ENCODE peak calls at places on chromosomes 11 and 22, in four cellular contexts. C is fibroblast of lung, K is HepG2, A is right cardiac atrium. V is an unnamed sample.

GRCh38 chr11:6824461-6824860 is 21.0 kb upstream of the OR10A5 start:
- DNase-seq in C (no peak), K (no peak), A (no peak), V (no peak)

GRCh38 chr11:62505112-62505783 is 41.4 kb downstream of the AHNAK start:
- DNase-seq in C (no peak), K (no peak), A (peak), V (peak)

GRCh38 chr11:10401275-10401674 is 53.8 kb upstream of the AMPD3 start:
- DNase-seq in C (no peak), K (no peak), A (no peak), V (no peak)

GRCh38 chr22:48665286-48666010 is 1162.2 kb downstream of the BRD1 start:
- DNase-seq in C (no peak), K (no peak), A (no peak), V (no peak)

GRCh38 chr22:27740192-27740748 is 61.3 kb downstream of the MN1 start:
- DNase-seq in C (no peak), K (no peak), A (no peak), V (no peak)

GRCh38 chr11:8566613-8567210 is 27.3 kb downstream of the STK33 start:
- DNase-seq in C (peak), K (peak), A (no peak), V (no peak)

GRCh38 chr11:22491826-22492225 is 133.8 kb downstream of the FANCF start:
- DNase-seq in C (no peak), K (no peak), A (no peak), V (no peak)

GRCh38 chr11:74299000-74299399 is 12.4 kb downstream of the P4HA3 start:
- DNase-seq in C (no peak), K (no peak), A (no peak), V (no peak)

GRCh38 chr11:108743851-108744250 is 79.0 kb downstream of the DDX10 start:
- DNase-seq in C (peak), K (no peak), A (no peak), V (no peak)

GRCh38 chr11:3626250-3626960 is 15.4 kb downstream of the ART5 start:
- DNase-seq in C (no peak), K (no peak), A (peak), V (no peak)

GRCh38 chr22:41943661-41944209 is 3.2 kb downstream of the CENPM start:
- DNase-seq in C (no peak), K (no peak), A (no peak), V (no peak)

GRCh38 chr11:2268911-2269600 is 1.3 kb downstream of the ASCL2 start:
- DNase-seq in C (peak), K (peak), A (peak), V (no peak)

GRCh38 chr11:83510530-83511449 is 224.6 kb upstream of the CCDC90B start:
- DNase-seq in C (no peak), K (no peak), A (no peak), V (no peak)

GRCh38 chr11:2703487-2704141 is 3.8 kb upstream of the KCNQ1OT1 start:
- DNase-seq in C (no peak), K (no peak), A (no peak), V (no peak)

GRCh38 chr11:67146516-67147226 is 27.6 kb downstream of the KDM2A start:
- DNase-seq in C (no peak), K (no peak), A (no peak), V (no peak)

GRCh38 chr11:3021125-3021524 is 29.0 kb upstream of the NAP1L4 start:
- DNase-seq in C (peak), K (peak), A (no peak), V (peak)

GRCh38 chr22:42884616-42885375 is 27.7 kb upstream of the ARFGAP3 start:
- DNase-seq in C (no peak), K (no peak), A (no peak), V (no peak)

GRCh38 chr11:16840951-16841350 is 102.5 kb downstream of the C11orf58 start:
- DNase-seq in C (no peak), K (no peak), A (no peak), V (no peak)

GRCh38 chr11:3615998-3616397 is 25.8 kb downstream of the ART5 start:
- DNase-seq in C (no peak), K (no peak), A (no peak), V (no peak)

GRCh38 chr11:79100093-79100704 is 340.6 kb downstream of the TENM4 start:
- DNase-seq in C (peak), K (peak), A (peak), V (no peak)

GRCh38 chr11:98616256-98616655 is 404.5 kb upstream of the CNTN5 start:
- DNase-seq in C (no peak), K (no peak), A (no peak), V (no peak)

GRCh38 chr11:111454561-111455192 is 57.5 kb downstream of the BTG4 start:
- DNase-seq in C (peak), K (peak), A (no peak), V (peak)

GRCh38 chr22:27879923-27880322 is 39.1 kb downstream of the PITPNB start:
- DNase-seq in C (peak), K (peak), A (no peak), V (no peak)

GRCh38 chr22:30869996-30870395 is 98.6 kb downstream of the MORC2 start:
- DNase-seq in C (no peak), K (no peak), A (no peak), V (no peak)

GRCh38 chr11:115819014-115819413 is 314.8 kb upstream of the CADM1 start:
- DNase-seq in C (no peak), K (no peak), A (no peak), V (no peak)

GRCh38 chr11:8038811-8039529 is 42.0 kb upstream of the TUB start:
- DNase-seq in C (no peak), K (no peak), A (no peak), V (no peak)

GRCh38 chr11:74023291-74023690 is 14.4 kb upstream of the UCP3 start:
- DNase-seq in C (no peak), K (no peak), A (no peak), V (no peak)

GRCh38 chr11:82942376-82942775 is 40.8 kb downstream of the DDIAS start:
- DNase-seq in C (no peak), K (no peak), A (no peak), V (no peak)

GRCh38 chr22:46072030-46072881 is 78.1 kb upstream of the PPARA start:
- DNase-seq in C (no peak), K (no peak), A (peak), V (no peak)

GRCh38 chr11:92765965-92766371 is 203.5 kb upstream of the MTNR1B start:
- DNase-seq in C (peak), K (no peak), A (peak), V (no peak)

GRCh38 chr11:123194308-123195181 is 503 bp downstream of the CLMP start:
- DNase-seq in C (peak), K (no peak), A (peak), V (no peak)

GRCh38 chr11:85257837-85258236 is 369.3 kb downstream of the DLG2 start:
- DNase-seq in C (no peak), K (no peak), A (no peak), V (no peak)

GRCh38 chr22:16603448-16603768 is 10.8 kb upstream of the CCT8L2 start:
- DNase-seq in C (no peak), K (no peak), A (no peak), V (no peak)

GRCh38 chr11:108994887-108995286 is 330.0 kb downstream of the DDX10 start:
- DNase-seq in C (no peak), K (no peak), A (no peak), V (no peak)

DNA sequence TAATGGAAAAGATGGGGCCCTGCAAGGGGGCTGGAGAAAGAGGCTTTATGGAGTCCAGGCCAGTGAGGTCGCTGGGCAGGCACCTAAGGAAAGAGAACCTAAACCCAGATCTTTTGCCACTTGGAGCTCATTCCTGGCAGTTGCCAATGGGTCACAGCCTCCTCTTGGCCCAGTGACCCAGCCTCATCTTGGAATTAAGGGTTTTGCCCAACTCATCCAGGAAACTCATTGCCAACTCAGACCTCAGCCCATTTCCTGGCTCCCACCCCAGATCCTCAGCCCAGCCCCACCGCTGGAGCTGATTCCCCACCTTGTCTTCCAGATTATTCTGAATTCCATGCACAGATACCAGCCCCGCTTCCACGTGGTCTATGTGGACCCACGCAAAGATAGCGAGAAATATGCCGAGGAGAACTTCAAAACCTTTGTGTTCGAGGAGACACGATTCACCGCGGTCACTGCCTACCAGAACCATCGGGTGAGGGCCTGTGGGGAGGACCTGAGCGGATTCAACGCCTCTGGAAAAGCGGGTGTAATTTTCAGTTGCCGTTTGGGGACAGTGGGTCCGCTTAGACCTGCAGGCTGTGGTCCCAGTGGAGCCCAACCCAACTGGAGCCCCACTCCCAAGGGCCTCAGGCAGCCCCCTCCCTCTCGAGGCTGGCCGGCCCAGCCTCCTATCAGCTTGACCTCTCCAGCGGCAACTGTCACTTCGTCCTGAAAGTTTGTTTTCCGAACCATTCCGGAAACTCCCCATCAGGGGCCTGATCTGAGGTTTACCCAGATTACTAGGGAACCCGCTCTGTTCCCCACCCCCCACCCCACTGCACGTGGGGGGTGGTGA is 4.3 kb downstream of the TBX1 start:
- DNase-seq in C (no peak), K (no peak), A (no peak), V (no peak)
- H3K27ac ChIP-seq in C (no peak), K (no peak), A (no peak), V (no peak)

DNA sequence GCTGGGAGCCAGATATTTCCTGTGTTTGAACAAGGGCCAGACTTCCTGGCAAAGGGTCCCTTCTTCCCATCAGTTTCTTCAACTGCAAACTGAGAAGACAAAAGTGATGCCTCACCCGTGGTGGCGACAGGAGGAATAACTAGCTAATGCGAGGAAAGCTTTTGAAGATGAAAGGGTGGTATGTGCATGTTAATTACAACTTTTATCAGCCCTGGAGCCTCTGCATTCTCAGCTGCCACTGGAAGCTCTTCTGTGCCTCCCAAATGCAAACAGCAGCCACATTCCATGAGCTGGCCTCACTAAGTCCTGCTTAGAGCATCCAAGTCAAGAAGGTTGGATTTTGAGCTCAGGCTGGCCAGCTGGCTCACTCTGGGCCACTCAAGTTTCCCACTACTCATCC is 12.9 kb downstream of the CD44 start:
- DNase-seq in C (no peak), K (no peak), A (no peak), V (no peak)
- H3K27ac ChIP-seq in C (no peak), K (no peak), A (no peak), V (no peak)

DNA sequence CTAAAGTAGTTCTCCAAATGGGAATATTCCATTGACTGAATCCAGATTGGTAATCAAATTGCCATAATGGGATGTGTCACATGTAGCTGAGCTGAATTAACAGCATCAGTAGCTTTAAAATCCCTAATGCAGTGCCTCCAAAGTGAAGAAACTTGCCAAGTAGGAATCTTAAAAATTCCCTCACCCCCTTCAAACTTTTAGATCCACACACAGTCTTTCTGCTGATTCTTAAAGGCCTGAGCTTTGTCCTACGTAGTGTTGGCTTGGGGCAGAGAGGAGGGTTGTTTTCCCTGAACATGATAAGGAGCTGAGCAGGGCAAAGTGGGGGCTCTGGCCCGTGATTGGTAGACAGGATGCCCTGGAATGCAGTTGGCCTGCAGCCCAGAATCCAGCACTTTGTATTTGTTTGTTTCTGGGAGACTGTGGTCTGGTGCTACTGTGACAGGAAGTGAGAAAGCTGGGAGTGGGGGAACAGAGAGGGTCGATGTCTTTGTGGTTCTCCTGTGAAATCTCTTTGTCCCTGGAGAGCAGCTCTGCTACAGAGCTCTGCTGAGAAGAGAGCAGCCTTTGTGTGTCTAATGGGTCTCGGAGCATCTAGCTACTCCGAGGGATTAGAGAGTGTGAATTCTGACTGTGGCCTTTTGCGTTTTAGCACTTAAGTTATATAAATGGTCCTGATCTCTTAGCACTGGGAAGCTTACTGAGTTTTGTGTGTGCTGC is 16.9 kb downstream of the CTNND1 start:
- DNase-seq in C (peak), K (peak), A (peak), V (peak)
- H3K27ac ChIP-seq in C (peak), K (peak), A (peak), V (peak)

DNA sequence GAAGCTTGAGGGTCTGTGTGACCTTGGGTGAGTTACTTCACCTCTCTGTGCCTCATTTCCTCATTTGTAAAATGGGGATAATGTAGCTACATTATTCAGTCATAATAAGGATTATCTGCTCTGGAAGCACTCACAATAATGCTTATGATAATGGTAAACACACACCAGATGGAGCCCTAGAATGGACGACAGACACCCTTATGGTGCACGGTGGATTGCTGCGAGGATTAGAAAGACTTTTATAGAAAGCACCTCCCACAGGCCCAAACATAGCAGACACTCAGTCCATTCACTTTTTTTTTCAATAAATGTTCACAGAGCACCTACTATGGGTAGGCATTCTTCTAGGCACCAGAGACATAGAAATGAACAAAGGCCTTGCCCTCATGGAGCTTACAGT is 53.8 kb downstream of the LARGE1 start:
- DNase-seq in C (no peak), K (no peak), A (no peak), V (no peak)
- H3K27ac ChIP-seq in C (peak), K (peak), A (peak), V (no peak)

DNA sequence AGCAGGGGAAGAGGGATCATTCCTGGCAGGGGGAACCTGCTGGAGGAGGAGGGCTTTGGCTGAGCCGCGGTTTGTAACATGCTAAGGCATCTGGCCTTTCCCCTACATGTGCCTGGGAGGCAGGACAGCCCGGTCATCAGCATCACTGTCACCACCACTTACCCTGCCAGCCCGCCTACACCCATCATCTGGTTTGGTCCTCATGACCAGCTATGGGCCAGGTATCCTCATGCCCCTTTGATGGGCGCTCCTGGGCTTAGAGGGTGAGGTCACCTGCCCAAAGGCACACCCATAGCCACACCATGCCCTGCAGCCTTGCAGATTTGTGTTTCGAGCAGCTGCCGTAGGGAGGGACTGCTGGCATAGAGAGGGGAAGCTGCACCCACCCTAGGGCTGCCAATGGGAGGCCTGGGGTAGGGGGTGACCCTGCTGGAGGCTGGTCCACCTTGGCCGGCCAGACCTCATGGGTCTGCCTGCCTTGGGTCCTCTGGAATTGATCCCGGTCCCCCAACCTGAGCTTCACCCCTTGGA is 2.6 kb downstream of the MRGPRF start:
- DNase-seq in C (peak), K (no peak), A (peak), V (no peak)
- H3K27ac ChIP-seq in C (peak), K (no peak), A (peak), V (no peak)

GRCh38 chr22:22032099-22032905 is 49.7 kb upstream of the TOP3B start:
- DNase-seq in C (no peak), K (no peak), A (no peak), V (no peak)
- H3K27ac ChIP-seq in C (no peak), K (no peak), A (no peak), V (no peak)

DNA sequence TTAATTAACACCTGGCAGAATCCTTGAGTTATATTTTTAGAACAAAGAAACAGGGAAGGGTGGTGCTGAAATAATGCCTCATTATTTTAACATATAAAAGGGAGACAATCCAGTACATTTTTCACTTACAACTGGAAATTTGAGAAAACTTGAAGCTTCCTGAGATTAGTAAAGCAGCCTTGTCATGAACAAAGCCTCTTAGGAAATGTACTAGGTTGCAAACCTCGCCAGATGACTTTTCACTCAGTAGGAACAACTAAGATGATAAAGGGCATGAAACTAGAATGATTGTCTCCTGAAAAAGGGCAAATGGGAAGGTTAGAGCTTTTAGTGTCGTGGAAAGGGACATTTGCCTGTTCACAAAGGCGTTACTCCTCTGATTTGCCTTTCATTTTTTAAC is 289.6 kb downstream of the ETS1 start:
- DNase-seq in C (no peak), K (no peak), A (no peak), V (no peak)
- H3K27ac ChIP-seq in C (no peak), K (no peak), A (no peak), V (no peak)

DNA sequence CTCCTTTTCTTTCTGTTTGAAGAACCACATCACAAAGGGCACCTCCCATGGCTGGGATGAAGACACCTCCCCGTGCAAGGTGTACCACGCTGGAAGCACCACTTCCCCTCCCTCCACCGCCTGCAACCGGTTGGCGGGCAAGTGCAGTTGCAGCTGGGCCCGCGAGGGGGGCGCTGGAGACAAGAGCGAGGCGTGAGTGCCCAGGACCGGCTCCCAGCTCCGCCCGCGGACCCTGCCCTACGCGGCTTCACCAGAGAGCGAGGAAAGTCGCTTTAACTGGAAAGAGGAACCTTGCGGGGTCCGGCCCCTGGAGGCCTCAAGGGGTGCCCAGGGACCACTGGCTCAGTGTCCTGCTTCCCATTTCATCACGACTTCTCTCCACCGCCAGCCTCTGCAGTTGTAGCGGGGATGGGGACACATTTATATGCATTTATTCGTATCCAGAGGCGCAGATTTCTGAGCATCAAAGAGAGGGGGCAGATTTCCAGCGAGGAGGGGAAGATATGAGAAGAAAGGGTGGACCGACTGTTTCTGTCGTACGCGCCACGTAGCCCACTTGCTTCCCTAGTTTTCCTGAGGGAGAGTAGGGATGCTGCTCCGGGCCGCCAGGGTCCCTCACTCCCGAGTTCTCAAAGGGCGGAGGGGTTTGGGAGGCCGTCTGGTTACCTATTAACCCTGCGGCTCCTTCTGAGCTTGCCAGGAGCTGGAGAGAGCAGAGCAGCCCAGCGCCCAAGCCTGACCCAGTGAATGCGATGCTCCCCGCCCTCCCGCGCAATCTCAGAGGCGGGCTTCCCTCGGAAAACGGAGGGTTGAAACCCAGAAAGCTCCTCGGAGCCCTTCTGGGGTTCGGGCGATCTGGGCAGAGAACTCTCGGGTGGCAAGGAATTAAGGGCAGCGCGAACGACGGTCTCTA is 3.5 kb downstream of the ESAM start:
- DNase-seq in C (peak), K (peak), A (peak), V (no peak)
- H3K27ac ChIP-seq in C (peak), K (no peak), A (peak), V (no peak)

GRCh38 chr11:19980388-19980787 is 179.9 kb downstream of the DBX1 start:
- DNase-seq in C (peak), K (no peak), A (no peak), V (no peak)
- H3K27ac ChIP-seq in C (peak), K (peak), A (no peak), V (no peak)